ENCODE peak calls at places on chromosomes 3 and 15, in eight cellular contexts. K, Z, I, X, G, Y, O and P are unnamed samples.

GRCh38 chr3:46110701-46111493 is 83.6 kb upstream of the XCR1 start:
- DNase-seq in Y (no peak), Z (peak; percentile 98), G (peak; percentile 65), K (no peak), I (peak; percentile 42), X (no peak), O (peak; percentile 86), P (no peak)

GRCh38 chr15:25178835-25179672 is 224.3 kb downstream of the SNRPN start:
- DNase-seq in Z (no peak), X (peak; percentile 31), Y (no peak), O (no peak), G (no peak), I (no peak), K (no peak), P (no peak)

GRCh38 chr3:24394754-24395153 is 99.9 kb downstream of the THRB start:
- DNase-seq in X (no peak), K (no peak), O (no peak), G (no peak), Z (no peak), I (no peak), Y (no peak), P (no peak)

GRCh38 chr3:189862385-189863023 is 231.3 kb downstream of the TP63 start:
- DNase-seq in O (peak; percentile 78), K (no peak), Y (no peak), G (peak; percentile 26), X (no peak), Z (no peak), I (no peak), P (no peak)

GRCh38 chr3:106018111-106018510 is 149.3 kb upstream of the CBLB start:
- DNase-seq in I (no peak), Z (no peak), Y (no peak), K (no peak), G (no peak), O (no peak), X (no peak), P (no peak)

GRCh38 chr3:111484666-111485065 is 57.3 kb upstream of the CD96 start:
- DNase-seq in I (no peak), O (peak; percentile 85), Z (no peak), X (no peak), G (peak; percentile 62), Y (no peak), K (no peak), P (no peak)

GRCh38 chr3:81713018-81713417 is 48.4 kb downstream of the GBE1 start:
- DNase-seq in Y (no peak), O (peak; percentile 62), G (no peak), I (no peak), X (no peak), Z (no peak), K (peak; percentile 24), P (no peak)

GRCh38 chr3:75249005-75249404 is 415.1 kb upstream of the FRG2C start:
- DNase-seq in G (no peak), O (no peak), Y (no peak), X (no peak), I (no peak), Z (no peak), K (no peak), P (no peak)

GRCh38 chr3:84175449-84175848 is 783.3 kb upstream of the CADM2 start:
- DNase-seq in Z (no peak), I (no peak), K (no peak), O (no peak), G (no peak), Y (no peak), X (no peak), P (no peak)

GRCh38 chr3:31472479-31473390 is 60.0 kb upstream of the STT3B start:
- DNase-seq in Y (no peak), I (no peak), O (peak; percentile 7), K (no peak), X (no peak), Z (peak; percentile 22), G (peak; percentile 24), P (no peak)

GRCh38 chr3:152199069-152199838 is 69.5 kb upstream of the MBNL1 start:
- DNase-seq in G (no peak), K (no peak), Z (no peak), O (no peak), Y (no peak), I (no peak), X (no peak), P (no peak)

GRCh38 chr15:37059051-37059450 is 41.3 kb downstream of the MEIS2 start:
- DNase-seq in Z (peak; percentile 92), G (peak; percentile 93), I (no peak), K (peak; percentile 92), Y (no peak), X (no peak), O (peak; percentile 87), P (no peak)

GRCh38 chr3:155079795-155080546 is at the start of gene MME:
- DNase-seq in G (peak; percentile 73), Y (no peak), X (no peak), Z (peak; percentile 38), O (peak; percentile 86), I (no peak), K (peak; percentile 69), P (no peak)

DNA sequence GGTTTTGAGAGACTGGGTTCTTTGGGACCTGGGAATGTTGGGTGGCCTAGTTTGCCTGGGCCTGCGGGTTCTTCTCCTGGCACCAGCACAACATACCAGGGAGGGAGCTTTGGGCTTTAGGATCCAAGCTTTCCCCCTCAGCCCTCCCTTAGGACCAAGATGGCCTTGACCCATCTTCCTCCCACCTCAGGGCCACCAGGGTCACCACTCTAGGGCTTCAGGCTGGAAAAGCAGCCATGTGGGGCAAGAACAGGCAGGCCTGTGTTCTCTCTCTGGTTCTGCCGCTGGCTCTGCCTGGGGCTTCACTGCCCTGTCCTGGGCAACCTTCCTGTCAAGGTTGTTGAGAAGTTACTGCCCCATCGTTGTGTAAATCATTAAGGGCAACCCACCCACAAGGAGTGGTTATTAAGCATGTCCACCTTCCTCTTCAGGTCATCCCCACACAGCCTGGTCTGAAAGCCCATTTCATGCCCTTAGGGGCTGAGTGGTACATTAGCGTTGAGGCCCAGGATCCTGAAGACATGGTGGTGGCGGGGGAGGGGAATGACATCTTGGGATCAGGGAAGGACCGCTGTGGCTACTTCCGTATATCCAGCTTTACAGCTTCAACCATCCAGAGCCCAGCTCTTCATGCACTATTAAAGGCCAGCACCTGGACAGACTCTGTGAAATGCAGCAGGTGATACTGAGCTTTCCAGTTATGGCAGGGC is 652 bp downstream of the DUOX1 start:
- DNase-seq in I (no peak), K (no peak), O (no peak), Y (no peak), Z (no peak), G (no peak), X (no peak), P (no peak)
- H3K4me3 ChIP-seq in I (no peak overlapping the region), K (no peak overlapping the region), O (no peak overlapping the region), Y (peak overlapping the region; percentile 69), Z (no peak overlapping the region), G (no peak overlapping the region), X (peak overlapping the region; percentile 58), P (no peak overlapping the region)

GRCh38 chr3:175215833-175216232 is 356.7 kb downstream of the NAALADL2 start:
- DNase-seq in I (no peak), X (no peak), K (no peak), Z (no peak), Y (no peak), O (no peak), G (no peak), P (no peak)

GRCh38 chr3:175208316-175208715 is 349.2 kb downstream of the NAALADL2 start:
- DNase-seq in Y (no peak), G (peak; percentile 48), O (peak; percentile 44), X (no peak), I (no peak), K (no peak), Z (no peak), P (no peak)

GRCh38 chr3:175211481-175211880 is 352.3 kb downstream of the NAALADL2 start:
- DNase-seq in Z (no peak), O (no peak), Y (no peak), K (no peak), X (no peak), G (no peak), I (no peak), P (no peak)

GRCh38 chr3:175212896-175213295 is 353.8 kb downstream of the NAALADL2 start:
- DNase-seq in O (peak; percentile 20), X (no peak), K (no peak), Z (peak; percentile 54), I (no peak), G (peak; percentile 70), Y (no peak), P (no peak)

GRCh38 chr3:175214210-175214609 is 355.1 kb downstream of the NAALADL2 start:
- DNase-seq in K (no peak), O (no peak), X (no peak), Z (no peak), Y (no peak), G (no peak), I (no peak), P (no peak)
- H3K4me3 ChIP-seq in K (no peak overlapping the region), O (no peak overlapping the region), X (no peak overlapping the region), Z (no peak overlapping the region), Y (no peak overlapping the region), G (no peak overlapping the region), I (no peak overlapping the region), P (no peak overlapping the region)

DNA sequence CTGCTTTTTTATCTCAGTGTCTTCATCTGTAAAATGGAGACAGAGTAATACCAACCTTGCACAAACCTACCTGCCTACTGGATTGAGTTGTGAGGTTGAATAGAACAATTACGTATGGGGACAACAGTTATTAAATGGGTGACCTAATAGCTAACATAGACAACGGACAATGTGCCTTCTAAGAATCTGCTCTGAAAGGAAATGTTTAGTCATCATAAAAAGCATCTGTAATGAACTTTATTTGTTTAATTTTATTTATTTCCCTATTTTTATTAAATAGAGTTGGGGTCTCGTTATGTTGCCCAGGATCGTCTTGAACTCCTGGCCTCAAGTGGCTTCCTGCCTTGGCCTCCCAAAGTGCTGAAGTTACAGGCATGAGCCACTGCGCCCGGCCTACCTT is 59.2 kb upstream of the C15orf61 start:
- DNase-seq in K (no peak), Y (no peak), O (no peak), X (no peak), Z (no peak), G (no peak), I (no peak), P (no peak)
- H3K4me3 ChIP-seq in K (no peak overlapping the region), Y (no peak overlapping the region), O (no peak overlapping the region), X (no peak overlapping the region), Z (no peak overlapping the region), G (no peak overlapping the region), I (no peak overlapping the region), P (no peak overlapping the region)

GRCh38 chr3:123401836-123402530 is 46.9 kb downstream of the ADCY5 start:
- DNase-seq in I (no peak), O (no peak), X (no peak), K (no peak), G (no peak), Y (no peak), Z (no peak), P (no peak)
- H3K4me3 ChIP-seq in I (no peak overlapping the region), O (no peak overlapping the region), X (no peak overlapping the region), K (no peak overlapping the region), G (no peak overlapping the region), Y (no peak overlapping the region), Z (no peak overlapping the region), P (no peak overlapping the region)

DNA sequence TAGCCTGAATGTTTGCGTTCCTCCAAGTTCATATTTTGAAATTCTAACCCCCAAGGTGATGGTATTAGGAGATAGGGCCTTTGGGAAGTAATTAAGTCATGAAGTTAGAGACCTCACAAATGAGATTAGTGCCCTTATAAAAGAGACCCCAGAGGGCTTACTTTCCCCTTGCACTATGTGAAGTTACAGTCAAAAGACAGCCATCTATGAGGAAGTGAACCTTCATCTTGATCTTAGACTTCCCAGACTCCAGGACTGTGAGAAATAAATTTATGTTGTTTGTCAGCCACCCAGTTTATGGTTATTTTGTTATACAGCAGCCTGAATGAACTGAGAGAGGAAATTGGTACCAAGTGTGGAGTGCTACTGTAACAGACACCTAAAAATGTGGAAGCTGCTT is 74.4 kb downstream of the DAPK2 start:
- DNase-seq in I (no peak), X (no peak), G (no peak), O (no peak), Y (no peak), Z (no peak), K (no peak), P (no peak)
- H3K4me3 ChIP-seq in I (no peak overlapping the region), X (no peak overlapping the region), G (no peak overlapping the region), O (no peak overlapping the region), Y (no peak overlapping the region), Z (no peak overlapping the region), K (no peak overlapping the region), P (no peak overlapping the region)